ENCODE peak calls at places on chromosomes 7 and 10, in six cellular contexts. S is H54; E is iPS-NIHi11; G is cerebellum; O is activated effector memory CD4-positive, alpha-beta T cell treated with anti-CD3 and anti-CD28 coated beads, Interleukin-2, amount 50 U/mL, for 16 hours; M is foreskin fibroblast. I is an unnamed sample.

GRCh38 chr7:7565746-7566650 is 686 bp upstream of the MIOS start:
- DNase-seq in M (no peak), O (no peak), G (peak), E (peak), S (no peak), I (no peak)

GRCh38 chr7:151057737-151057988 is at the start of gene CDK5:
- DNase-seq in E (no peak), M (no peak), S (no peak), G (no peak), O (no peak), I (no peak)

GRCh38 chr7:105014725-105015630 is 973 bp downstream of the KMT2E start:
- DNase-seq in M (peak), S (no peak), G (peak), O (peak), E (peak), I (no peak)

GRCh38 chr10:116763440-116763839 is 21.1 kb upstream of the HSPA12A start:
- DNase-seq in E (no peak), O (no peak), S (no peak), G (no peak), M (no peak), I (no peak)

GRCh38 chr7:45347804-45348203 is 190.2 kb downstream of the RAMP3 start:
- DNase-seq in M (peak), S (no peak), G (no peak), O (no peak), E (no peak), I (peak)

GRCh38 chr7:139842414-139843210 is 13.5 kb downstream of the TBXAS1 start:
- DNase-seq in S (no peak), M (no peak), O (no peak), G (no peak), E (no peak), I (no peak)

GRCh38 chr7:117830422-117830954 is 42.8 kb downstream of the CTTNBP2 start:
- DNase-seq in M (no peak), G (no peak), O (no peak), S (no peak), E (no peak), I (no peak)

GRCh38 chr7:73893342-73894101 is 32.6 kb downstream of the TMEM270 start:
- DNase-seq in O (no peak), G (no peak), S (no peak), E (no peak), M (no peak), I (no peak)

GRCh38 chr10:49278497-49278902 is 20.5 kb upstream of the C10orf71 start:
- DNase-seq in O (no peak), G (no peak), S (no peak), E (no peak), M (no peak), I (no peak)

GRCh38 chr10:103507235-103508191 is 14.0 kb downstream of the NEURL1 start:
- DNase-seq in S (no peak), E (no peak), G (no peak), M (no peak), O (peak), I (no peak)

I was measured in HS-5.